ENCODE peak calls at places on chromosomes 4 and X, in six cellular contexts. X is OCI-LY7, V is left lung, C is fibroblast of lung, H is upper lobe of right lung, R is lower leg skin. M is an unnamed sample.

GRCh38 chr4:98851806-98852205 is 77.1 kb downstream of the EIF4E start:
- DNase-seq in X (no peak), V (no peak), C (peak), H (no peak), R (no peak), M (no peak)

GRCh38 chr4:188372051-188372450 is 232.8 kb downstream of the TRIML1 start:
- DNase-seq in X (no peak), V (no peak), C (peak), H (no peak), R (no peak), M (no peak)

GRCh38 chr4:85825937-85826678 is 351.2 kb downstream of the ARHGAP24 start:
- DNase-seq in X (no peak), V (peak), C (peak), H (no peak), R (no peak), M (no peak)

GRCh38 chrX:155263854-155264628 is at the start of gene RAB39B:
- DNase-seq in X (peak), V (no peak), C (peak), H (peak), R (peak), M (peak)

GRCh38 chr4:56995525-56995924 is 16.8 kb downstream of the POLR2B start:
- DNase-seq in X (no peak), V (no peak), C (peak), H (no peak), R (peak), M (peak)

GRCh38 chr4:98430708-98431403 is 169.7 kb downstream of the RAP1GDS1 start:
- DNase-seq in X (no peak), V (no peak), C (peak), H (no peak), R (no peak), M (no peak)

GRCh38 chr4:112515278-112516075 is 503 bp downstream of the NEUROG2 start:
- DNase-seq in X (peak), V (no peak), C (no peak), H (peak), R (no peak), M (peak)

GRCh38 chr4:127309360-127310095 is 323.2 kb upstream of the INTU start:
- DNase-seq in X (no peak), V (no peak), C (peak), H (no peak), R (peak), M (no peak)

GRCh38 chrX:63434665-63435064 is 83.5 kb upstream of the SPIN4 start:
- DNase-seq in X (no peak), V (no peak), C (no peak), H (no peak), R (peak), M (peak)

GRCh38 chr4:661856-662761 is 12.0 kb downstream of the ATP5ME start:
- DNase-seq in X (no peak), V (no peak), C (no peak), H (no peak), R (no peak), M (no peak)

GRCh38 chr4:42282081-42282901 is 115.0 kb upstream of the SHISA3 start:
- DNase-seq in X (peak), V (no peak), C (peak), H (no peak), R (peak), M (no peak)

GRCh38 chr4:88756149-88756548 is 58.5 kb upstream of the NAP1L5 start:
- DNase-seq in X (no peak), V (no peak), C (no peak), H (no peak), R (no peak), M (peak)

GRCh38 chr4:13178621-13179020 is 305.5 kb downstream of the RAB28 start:
- DNase-seq in X (no peak), V (no peak), C (no peak), H (no peak), R (no peak), M (no peak)

GRCh38 chrX:47232803-47233332 is at the start of gene USP11:
- DNase-seq in X (peak), V (peak), C (peak), H (peak), R (no peak), M (no peak)

GRCh38 chrX:68146054-68146453 is 287.2 kb downstream of the OPHN1 start:
- DNase-seq in X (peak), V (no peak), C (peak), H (no peak), R (no peak), M (peak)

GRCh38 chrX:115553171-115553570 is 7.8 kb upstream of the PLS3 start:
- DNase-seq in X (no peak), V (no peak), C (no peak), H (no peak), R (no peak), M (no peak)

GRCh38 chr4:104915373-104915772 is 231.3 kb upstream of the TET2 start:
- DNase-seq in X (no peak), V (no peak), C (no peak), H (no peak), R (no peak), M (no peak)

DNA sequence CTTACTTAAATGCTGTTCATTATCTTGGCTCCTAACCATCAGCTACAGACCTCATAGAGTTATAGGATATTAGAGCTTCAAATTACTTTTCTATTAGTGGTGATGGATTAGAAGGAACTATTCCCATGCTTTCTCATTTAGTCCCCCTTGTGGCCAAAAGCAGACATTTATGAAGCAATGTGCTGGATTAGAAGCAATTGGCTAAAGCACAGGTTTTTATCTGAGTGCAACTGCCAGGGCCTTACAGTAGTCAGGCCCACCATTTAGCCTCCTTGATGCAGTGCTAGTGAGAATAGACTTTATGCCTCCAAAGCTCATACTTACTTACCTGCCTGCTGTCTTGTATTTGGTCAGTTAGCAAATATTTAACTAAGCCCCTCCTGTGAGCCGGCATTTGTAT is 93.0 kb downstream of the TSPAN7 start:
- DNase-seq in X (peak), V (no peak), C (peak), H (no peak), R (no peak), M (peak)
- TF ChIP-seq CTCF in X (peak), V (peak), C (peak), H (peak), R (no peak), M (peak)

GRCh38 chr4:183182873-183183725 is 84.0 kb downstream of the WWC2 start:
- DNase-seq in X (no peak), V (no peak), C (peak), H (no peak), R (peak), M (no peak)
- H3K4me3 ChIP-seq in X (no peak), V (no peak), C (no peak), H (no peak), R (no peak), M (no peak)

GRCh38 chr4:168787801-168788200 is 222.3 kb downstream of the CBR4 start:
- DNase-seq in X (no peak), V (no peak), C (no peak), H (no peak), R (no peak), M (no peak)

GRCh38 chr4:168790898-168791297 is 219.2 kb downstream of the CBR4 start:
- DNase-seq in X (no peak), V (no peak), C (no peak), H (no peak), R (no peak), M (no peak)

GRCh38 chr4:168784786-168785461 is 225.1 kb downstream of the CBR4 start:
- DNase-seq in X (no peak), V (no peak), C (no peak), H (no peak), R (no peak), M (no peak)

GRCh38 chr4:168791376-168791775 is 218.7 kb downstream of the CBR4 start:
- DNase-seq in X (no peak), V (no peak), C (no peak), H (no peak), R (no peak), M (no peak)

DNA sequence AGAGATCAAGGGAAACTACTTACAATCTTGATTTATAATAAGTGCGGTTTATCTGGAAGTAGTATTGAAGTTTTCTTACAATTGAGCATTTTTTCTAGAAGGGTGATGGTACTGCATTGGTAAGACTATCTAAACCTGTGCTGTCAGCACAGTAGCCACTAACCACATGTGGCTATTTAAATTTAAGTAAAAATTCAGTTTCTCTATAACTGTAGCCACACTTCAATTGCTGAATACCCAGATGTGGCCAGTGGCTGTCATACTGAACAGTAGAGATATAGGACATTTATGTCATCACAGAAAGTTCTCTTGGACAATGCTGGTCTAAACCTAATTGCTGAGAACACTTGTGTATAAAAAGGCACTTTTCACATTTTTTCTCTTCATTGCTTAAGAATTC is 222.7 kb downstream of the CBR4 start:
- DNase-seq in X (no peak), V (no peak), C (no peak), H (no peak), R (no peak), M (no peak)
- TF ChIP-seq CTCF in X (no peak), V (no peak), C (no peak), H (no peak), R (no peak), M (no peak)

DNA sequence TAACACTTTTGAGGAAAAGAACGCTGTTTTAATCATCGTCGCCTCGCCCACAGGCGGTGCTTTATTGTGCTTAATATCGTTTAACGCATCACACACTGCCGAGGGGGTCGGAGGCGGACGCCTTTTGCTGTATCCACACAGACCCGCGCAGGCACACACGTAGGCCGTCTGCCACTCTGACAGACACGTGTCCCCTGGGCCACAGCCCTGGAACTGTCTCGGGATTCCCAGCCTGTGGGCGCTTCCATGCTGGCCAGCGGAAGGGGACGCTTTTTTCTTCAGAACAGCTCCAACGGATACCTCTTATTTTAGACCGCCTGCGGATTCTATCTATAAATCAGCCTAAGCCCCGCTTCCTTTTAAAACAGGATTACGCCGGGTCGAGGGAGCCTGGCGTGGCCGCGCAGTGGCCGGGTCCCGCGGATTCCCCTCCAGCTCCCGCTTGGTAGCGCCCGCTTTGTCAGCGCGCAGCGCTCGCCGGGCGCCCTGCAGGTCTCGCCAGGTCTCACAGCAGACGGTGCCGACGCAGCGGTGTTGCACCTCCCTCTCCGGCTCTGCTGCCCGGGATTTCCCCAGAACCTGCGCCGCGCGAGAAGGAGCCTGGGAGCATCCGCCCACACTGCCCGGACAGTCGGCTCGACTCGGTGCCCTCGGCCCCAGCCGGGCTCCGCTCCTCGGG is at the start of gene NOCT:
- DNase-seq in X (peak), V (peak), C (peak), H (peak), R (peak), M (peak)
- H3K4me3 ChIP-seq in X (peak), V (peak), C (peak), H (peak), R (peak), M (peak)

GRCh38 chr4:17468638-17469221 is 43.2 kb downstream of the QDPR start:
- DNase-seq in X (peak), V (no peak), C (peak), H (no peak), R (no peak), M (no peak)
- TF ChIP-seq CTCF in X (no peak), V (peak), C (peak), H (peak), R (no peak), M (peak)

GRCh38 chr4:90951037-90951436 is 823.8 kb downstream of the CCSER1 start:
- DNase-seq in X (no peak), V (no peak), C (peak), H (no peak), R (no peak), M (peak)
- H3K4me3 ChIP-seq in X (no peak), V (no peak), C (no peak), H (no peak), R (no peak), M (peak)

GRCh38 chr4:110442309-110442708 is 33.6 kb upstream of the ENPEP start:
- DNase-seq in X (no peak), V (no peak), C (no peak), H (no peak), R (no peak), M (no peak)
- TF ChIP-seq CTCF in X (no peak), V (no peak), C (no peak), H (no peak), R (no peak), M (no peak)

M was measured in LNCaP clone FGC.